ENCODE peak calls at places on chromosomes 13 and 19, in five cellular contexts. S, Y, L, A and N are unnamed samples.

GRCh38 chr19:1221141-1221903 is 15.7 kb downstream of the STK11 start:
- DNase-seq in S (peak), Y (peak), L (no peak), A (no peak), N (no peak)

GRCh38 chr19:49712397-49712859 is 21.5 kb downstream of the CPT1C start:
- DNase-seq in S (peak), Y (peak), L (no peak), A (no peak), N (no peak)

GRCh38 chr13:45179428-45179827 is 21.4 kb downstream of the KCTD4 start:
- DNase-seq in S (no peak), Y (no peak), L (no peak), A (no peak), N (no peak)

GRCh38 chr13:112183544-112184145 is 116.7 kb downstream of the SOX1 start:
- DNase-seq in S (no peak), Y (no peak), L (no peak), A (peak), N (no peak)

GRCh38 chr19:3041756-3042517 is 12.9 kb upstream of the TLE2 start:
- DNase-seq in S (peak), Y (no peak), L (no peak), A (no peak), N (no peak)

GRCh38 chr13:38602261-38602660 is 84.6 kb upstream of the FREM2 start:
- DNase-seq in S (no peak), Y (no peak), L (no peak), A (no peak), N (no peak)

GRCh38 chr13:44692173-44692713 is 116.1 kb upstream of the TSC22D1 start:
- DNase-seq in S (no peak), Y (no peak), L (no peak), A (peak), N (no peak)

GRCh38 chr19:43777163-43777700 is 3.5 kb downstream of the KCNN4 start:
- DNase-seq in S (no peak), Y (peak), L (no peak), A (no peak), N (no peak)

GRCh38 chr19:40348961-40349507 is 539 bp downstream of the PLD3 start:
- DNase-seq in S (no peak), Y (peak), L (no peak), A (no peak), N (no peak)

GRCh38 chr19:799076-799881 is 2.0 kb downstream of the PTBP1 start:
- DNase-seq in S (peak), Y (peak), L (no peak), A (no peak), N (no peak)

GRCh38 chr19:45451181-45451849 is 16.5 kb upstream of the FOSB start:
- DNase-seq in S (no peak), Y (no peak), L (no peak), A (no peak), N (no peak)

GRCh38 chr19:55283548-55284393 is at the start of gene BRSK1:
- DNase-seq in S (peak), Y (peak), L (no peak), A (no peak), N (no peak)

GRCh38 chr13:113552786-113553540 is 31.6 kb upstream of the TFDP1 start:
- DNase-seq in S (no peak), Y (peak), L (no peak), A (peak), N (no peak)

GRCh38 chr19:5113101-5113557 is 144.2 kb downstream of the KDM4B start:
- DNase-seq in S (no peak), Y (peak), L (no peak), A (no peak), N (no peak)

GRCh38 chr13:77460195-77460594 is 75.3 kb upstream of the SCEL start:
- DNase-seq in S (no peak), Y (peak), L (no peak), A (no peak), N (no peak)

GRCh38 chr19:30518965-30519606 is 146.9 kb downstream of the ZNF536 start:
- DNase-seq in S (no peak), Y (no peak), L (no peak), A (peak), N (no peak)

GRCh38 chr19:17254636-17255035 is 8.9 kb upstream of the NR2F6 start:
- DNase-seq in S (no peak), Y (no peak), L (no peak), A (no peak), N (no peak)

GRCh38 chr13:99796175-99796819 is 175.3 kb downstream of the ZIC5 start:
- DNase-seq in S (no peak), Y (peak), L (peak), A (no peak), N (no peak)

GRCh38 chr13:59774511-59774911 is 389.2 kb downstream of the DIAPH3 start:
- DNase-seq in S (no peak), Y (no peak), L (peak), A (no peak), N (no peak)

GRCh38 chr19:27776020-27776419 is 1436.9 kb downstream of the UQCRFS1 start:
- DNase-seq in S (no peak), Y (peak), L (no peak), A (no peak), N (no peak)

GRCh38 chr13:75550159-75550567 is 572 bp downstream of the UCHL3 start:
- DNase-seq in S (no peak), Y (peak), L (peak), A (no peak), N (no peak)

GRCh38 chr19:4206818-4207484 is 22.4 kb upstream of the EBI3 start:
- DNase-seq in S (no peak), Y (no peak), L (no peak), A (no peak), N (no peak)

GRCh38 chr13:57633950-57634828 is 2.6 kb downstream of the PCDH17 start:
- DNase-seq in S (no peak), Y (no peak), L (no peak), A (no peak), N (no peak)

GRCh38 chr13:75726313-75726712 is 90.2 kb downstream of the LMO7 start:
- DNase-seq in S (no peak), Y (no peak), L (no peak), A (no peak), N (no peak)

GRCh38 chr13:26551255-26551654 is 6.2 kb upstream of the WASF3 start:
- DNase-seq in S (no peak), Y (no peak), L (no peak), A (no peak), N (no peak)

GRCh38 chr19:29266001-29266400 is 53.0 kb upstream of the UQCRFS1 start:
- DNase-seq in S (no peak), Y (no peak), L (no peak), A (peak), N (no peak)

GRCh38 chr19:33388231-33388816 is 14.8 kb downstream of the CEBPG start:
- DNase-seq in S (no peak), Y (no peak), L (no peak), A (no peak), N (no peak)

DNA sequence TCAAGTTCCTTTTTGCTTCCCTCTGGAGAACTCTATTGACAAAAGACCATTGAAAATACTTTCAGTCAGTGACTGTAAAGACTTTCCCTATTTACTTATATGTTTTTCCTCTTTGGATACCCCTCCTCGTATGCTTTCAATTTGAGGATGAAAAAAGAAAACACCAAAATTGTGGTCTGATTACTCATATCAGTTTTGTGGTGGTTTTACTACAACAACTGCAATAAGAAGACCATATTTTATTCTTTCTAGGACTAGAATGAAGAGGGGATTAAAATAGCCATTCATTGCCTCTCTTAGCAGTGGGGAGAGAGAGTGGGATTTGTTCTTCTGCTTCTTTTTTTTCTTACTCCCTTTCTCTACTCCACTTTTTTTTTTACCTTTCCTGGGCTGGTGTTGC is 113.1 kb downstream of the ESD start:
- DNase-seq in S (no peak), Y (no peak), L (no peak), A (no peak), N (no peak)
- H3K27ac ChIP-seq in S (no peak), Y (no peak), L (no peak), A (no peak), N (no peak)

DNA sequence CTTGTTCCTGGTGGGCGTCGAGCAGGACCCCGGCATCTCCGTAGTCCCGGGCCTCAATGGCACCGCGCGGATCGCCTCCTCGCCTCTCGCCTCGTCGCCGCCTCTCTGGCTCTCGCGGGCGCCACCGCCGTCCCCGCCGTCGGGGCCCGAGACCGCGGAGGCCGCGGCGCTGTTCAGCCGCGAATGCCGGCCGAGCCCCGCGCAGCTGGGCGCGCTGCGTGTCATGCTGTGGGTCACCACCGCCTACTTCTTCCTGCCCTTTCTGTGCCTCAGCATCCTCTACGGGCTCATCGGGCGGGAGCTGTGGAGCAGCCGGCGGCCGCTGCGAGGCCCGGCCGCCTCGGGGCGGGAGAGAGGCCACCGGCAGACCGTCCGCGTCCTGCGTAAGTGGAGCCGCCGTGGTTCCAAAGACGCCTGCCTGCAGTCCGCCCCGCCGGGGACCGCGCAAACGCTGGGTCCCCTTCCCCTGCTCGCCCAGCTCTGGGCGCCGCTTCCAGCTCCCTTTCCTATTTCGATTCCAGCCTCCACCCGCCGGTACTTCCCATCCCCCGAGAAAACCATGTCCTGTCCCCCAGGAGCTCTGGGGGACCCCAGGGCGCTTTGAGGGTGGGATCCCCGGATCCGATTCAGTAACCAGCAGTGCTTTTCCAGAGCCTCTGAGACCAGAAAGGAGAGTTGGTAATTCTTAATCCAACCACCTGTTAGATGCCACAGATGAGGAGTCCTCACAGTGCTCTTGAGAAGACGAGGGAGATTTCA is 897 bp downstream of the MLNR start:
- DNase-seq in S (no peak), Y (peak), L (no peak), A (no peak), N (no peak)
- H3K27ac ChIP-seq in S (no peak), Y (no peak), L (no peak), A (no peak), N (no peak)

GRCh38 chr13:110373617-110374016 is 66.5 kb downstream of the COL4A2 start:
- DNase-seq in S (no peak), Y (no peak), L (no peak), A (no peak), N (no peak)

GRCh38 chr13:110377178-110378175 is 70.4 kb downstream of the COL4A2 start:
- DNase-seq in S (no peak), Y (no peak), L (no peak), A (no peak), N (no peak)

GRCh38 chr13:110379358-110379757 is 72.3 kb downstream of the COL4A2 start:
- DNase-seq in S (no peak), Y (no peak), L (no peak), A (no peak), N (no peak)

GRCh38 chr13:110374644-110375370 is 67.7 kb downstream of the COL4A2 start:
- DNase-seq in S (no peak), Y (no peak), L (no peak), A (no peak), N (no peak)

GRCh38 chr13:110376120-110376519 is 69.0 kb downstream of the COL4A2 start:
- DNase-seq in S (no peak), Y (peak), L (no peak), A (no peak), N (no peak)
- H3K27ac ChIP-seq in S (no peak), Y (no peak), L (no peak), A (no peak), N (peak)

DNA sequence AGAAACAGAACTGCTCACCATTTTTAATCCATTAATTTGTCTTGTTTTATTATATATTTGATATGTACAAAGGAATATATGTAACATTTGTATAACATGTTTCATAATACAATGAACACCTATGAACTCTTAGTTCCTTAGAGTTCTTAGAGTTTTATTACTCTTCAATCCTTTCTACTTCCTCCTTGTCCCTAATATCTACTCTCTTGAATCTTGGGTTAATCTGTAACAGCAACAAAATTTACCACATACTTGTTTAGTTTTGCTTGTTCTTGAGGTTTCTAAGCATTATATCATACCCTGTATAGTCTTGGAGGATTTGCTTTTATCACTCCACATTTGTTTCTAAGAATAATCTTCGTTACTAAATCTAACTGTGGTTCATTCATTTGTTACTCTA is 151.4 kb downstream of the PDS5B start:
- DNase-seq in S (no peak), Y (no peak), L (no peak), A (no peak), N (no peak)
- H3K27ac ChIP-seq in S (no peak), Y (peak), L (no peak), A (peak), N (peak)

DNA sequence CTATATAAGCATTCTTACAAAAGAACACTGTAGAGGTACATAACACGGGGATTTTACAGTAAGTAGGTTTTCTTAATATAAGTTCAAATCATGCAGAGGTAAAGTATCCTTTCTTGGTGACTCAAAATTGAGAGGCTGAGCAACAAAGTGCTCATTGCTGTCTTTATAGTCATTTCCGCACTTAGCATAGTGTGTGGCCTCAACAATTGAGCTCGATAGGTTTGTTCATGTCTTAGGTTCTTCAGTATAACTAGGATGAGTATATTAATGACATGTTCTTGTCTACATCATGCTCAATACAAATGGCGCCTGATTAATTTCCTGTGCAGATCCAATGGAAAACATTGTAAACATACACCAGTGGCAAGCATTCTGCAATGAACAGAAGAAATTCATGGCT is 1.4 kb downstream of the WDFY2 start:
- DNase-seq in S (no peak), Y (no peak), L (no peak), A (no peak), N (no peak)
- H3K27ac ChIP-seq in S (no peak), Y (peak), L (no peak), A (peak), N (peak)

GRCh38 chr19:8395621-8396082 is 5.5 kb downstream of the RAB11B start:
- DNase-seq in S (no peak), Y (no peak), L (no peak), A (no peak), N (no peak)

GRCh38 chr19:8396563-8397203 is 6.5 kb downstream of the RAB11B start:
- DNase-seq in S (peak), Y (peak), L (no peak), A (no peak), N (no peak)

GRCh38 chr19:8397291-8397690 is 7.1 kb downstream of the RAB11B start:
- DNase-seq in S (no peak), Y (no peak), L (no peak), A (no peak), N (no peak)

GRCh38 chr19:8397746-8398721 is 7.9 kb downstream of the RAB11B start:
- DNase-seq in S (no peak), Y (no peak), L (no peak), A (no peak), N (no peak)

GRCh38 chr19:8396185-8396562 is 6.0 kb downstream of the RAB11B start:
- DNase-seq in S (no peak), Y (no peak), L (no peak), A (no peak), N (no peak)
- H3K27ac ChIP-seq in S (no peak), Y (no peak), L (no peak), A (no peak), N (peak)

DNA sequence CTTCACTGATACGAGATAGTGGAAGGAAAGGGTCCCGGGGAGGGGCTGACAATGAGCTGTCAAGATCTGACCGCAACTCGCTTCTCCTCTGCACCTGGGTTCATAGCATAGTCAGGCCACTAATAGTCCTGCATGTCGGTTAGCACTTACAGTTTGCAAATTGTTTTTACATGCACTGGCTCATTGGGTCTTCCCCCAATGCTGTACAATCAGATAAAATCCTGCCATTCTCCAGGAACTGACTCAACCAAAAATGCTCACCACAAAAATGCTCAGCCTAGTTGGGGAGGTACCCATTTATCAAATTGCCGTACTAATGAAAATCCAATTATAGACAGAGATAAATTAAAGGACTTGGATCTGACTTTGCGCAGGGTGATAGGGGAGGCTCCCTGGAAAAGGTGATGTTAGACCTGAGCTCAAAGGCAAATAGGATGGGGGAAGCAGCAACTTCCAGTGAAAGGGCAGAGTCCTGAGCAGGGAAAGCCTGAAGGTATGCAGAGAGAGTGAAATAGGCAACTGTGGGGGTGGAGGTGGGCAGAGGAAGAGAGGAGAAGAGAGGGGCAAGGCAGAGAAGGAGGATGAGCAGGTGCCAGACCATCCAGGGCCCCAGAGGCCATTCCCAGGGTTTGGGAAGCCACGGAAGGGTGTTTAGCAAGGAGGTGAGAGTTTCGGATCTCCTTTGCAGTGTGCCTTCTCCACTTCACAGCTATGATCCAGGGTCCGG is 326.1 kb upstream of the TSHZ3 start:
- DNase-seq in S (no peak), Y (no peak), L (no peak), A (no peak), N (no peak)
- H3K27ac ChIP-seq in S (no peak), Y (no peak), L (no peak), A (no peak), N (no peak)

GRCh38 chr19:47005164-47005641 is 14.4 kb upstream of the NPAS1 start:
- DNase-seq in S (no peak), Y (no peak), L (no peak), A (no peak), N (no peak)
- H3K27ac ChIP-seq in S (no peak), Y (no peak), L (no peak), A (no peak), N (no peak)

DNA sequence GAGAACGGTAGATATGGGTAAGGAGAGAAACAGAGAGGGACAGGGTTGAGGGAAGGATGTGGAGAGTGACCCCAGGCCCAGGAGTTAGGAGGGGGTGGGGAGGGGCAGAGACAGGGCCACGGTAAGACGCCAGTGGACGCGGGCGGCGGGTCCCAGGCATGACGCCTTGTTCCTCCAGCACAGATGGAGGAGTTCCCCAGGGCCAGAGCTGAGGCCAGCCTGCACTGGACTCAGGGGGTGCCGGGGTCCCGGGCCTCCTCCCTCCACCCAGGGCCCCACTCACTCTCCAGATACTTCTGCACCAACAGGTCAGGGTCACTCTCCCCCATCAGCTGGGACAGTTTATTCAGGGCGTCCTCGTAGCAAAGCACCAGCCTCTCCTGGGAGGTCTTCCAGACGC is 22.0 kb upstream of the EMP3 start:
- DNase-seq in S (no peak), Y (no peak), L (no peak), A (no peak), N (no peak)
- H3K27ac ChIP-seq in S (no peak), Y (no peak), L (no peak), A (no peak), N (no peak)